ENCODE peak calls at places on chromosome 10, in ten cellular contexts. X is AG09309, H is pancreas, J is fibroblast of lung, K is sigmoid colon, G is heart right ventricle, P is cardiac muscle cell, V is cardiac fibroblast, Z is fibroblast of pulmonary artery, Y is left ventricle myocardium inferior. F is an unnamed sample.

GRCh38 chr10:18651324-18652007 is at the start of gene NSUN6:
- DNase-seq in X (no peak), H (peak), J (peak), K (peak), G (peak), P (peak), V (peak), Z (peak), Y (peak), F (peak)

GRCh38 chr10:77493851-77494788 is 143.5 kb downstream of the KCNMA1 start:
- DNase-seq in X (no peak), H (no peak), J (peak), K (no peak), G (no peak), P (peak), V (peak), Z (peak), Y (no peak), F (no peak)

GRCh38 chr10:62149621-62150020 is 119.0 kb downstream of the RTKN2 start:
- DNase-seq in X (no peak), H (no peak), J (no peak), K (no peak), G (no peak), P (no peak), V (no peak), Z (no peak), Y (no peak), F (no peak)

GRCh38 chr10:50850576-50851340 is 34.7 kb downstream of the A1CF start:
- DNase-seq in X (no peak), H (no peak), J (peak), K (no peak), G (no peak), P (peak), V (peak), Z (peak), Y (no peak), F (no peak)

GRCh38 chr10:80453715-80454525 is at the start of gene TSPAN14:
- DNase-seq in X (no peak), H (peak), J (peak), K (peak), G (peak), P (peak), V (peak), Z (peak), Y (peak), F (peak)

GRCh38 chr10:113576853-113577252 is 24.0 kb downstream of the HABP2 start:
- DNase-seq in X (no peak), H (no peak), J (peak), K (no peak), G (no peak), P (peak), V (peak), Z (peak), Y (no peak), F (no peak)

GRCh38 chr10:48266528-48266927 is 8.0 kb downstream of the FRMPD2 start:
- DNase-seq in X (no peak), H (no peak), J (no peak), K (no peak), G (no peak), P (no peak), V (no peak), Z (no peak), Y (no peak), F (no peak)

GRCh38 chr10:93299606-93300353 is 182.4 kb downstream of the MYOF start:
- DNase-seq in X (peak), H (no peak), J (peak), K (no peak), G (no peak), P (no peak), V (no peak), Z (no peak), Y (no peak), F (no peak)

GRCh38 chr10:24998044-24998443 is 17.9 kb downstream of the ENKUR start:
- DNase-seq in X (no peak), H (no peak), J (no peak), K (no peak), G (no peak), P (no peak), V (no peak), Z (no peak), Y (no peak), F (no peak)

GRCh38 chr10:101055416-101055815 is 6.4 kb upstream of the KAZALD1 start:
- DNase-seq in X (no peak), H (no peak), J (no peak), K (no peak), G (no peak), P (no peak), V (no peak), Z (no peak), Y (no peak), F (no peak)
- TF ChIP-seq CTCF in X (peak), H (no peak), J (no peak), K (no peak), G (no peak), P (peak), V (no peak), Z (no peak), Y (no peak), F (no peak)

GRCh38 chr10:127198307-127198706 is 1.9 kb upstream of the INSYN2A start:
- DNase-seq in X (no peak), H (no peak), J (no peak), K (no peak), G (no peak), P (no peak), V (no peak), Z (no peak), Y (no peak), F (no peak)
- TF ChIP-seq CTCF in X (peak), H (no peak), J (no peak), K (no peak), G (no peak), P (no peak), V (no peak), Z (peak), Y (peak), F (no peak)

GRCh38 chr10:23079700-23080099 is 15.7 kb upstream of the MSRB2 start:
- DNase-seq in X (no peak), H (no peak), J (no peak), K (no peak), G (no peak), P (no peak), V (no peak), Z (no peak), Y (no peak), F (no peak)

GRCh38 chr10:23081156-23081833 is 14.1 kb upstream of the MSRB2 start:
- DNase-seq in X (no peak), H (no peak), J (peak), K (peak), G (no peak), P (peak), V (peak), Z (no peak), Y (no peak), F (no peak)

GRCh38 chr10:23080211-23080724 is 15.1 kb upstream of the MSRB2 start:
- DNase-seq in X (no peak), H (no peak), J (no peak), K (no peak), G (no peak), P (no peak), V (no peak), Z (no peak), Y (no peak), F (no peak)

GRCh38 chr10:23078114-23078513 is 17.3 kb upstream of the MSRB2 start:
- DNase-seq in X (no peak), H (no peak), J (no peak), K (no peak), G (no peak), P (no peak), V (no peak), Z (no peak), Y (no peak), F (no peak)

GRCh38 chr10:23081891-23082290 is 13.5 kb upstream of the MSRB2 start:
- DNase-seq in X (no peak), H (no peak), J (no peak), K (no peak), G (no peak), P (peak), V (peak), Z (peak), Y (no peak), F (no peak)
- TF ChIP-seq CTCF in X (peak), H (no peak), J (peak), K (no peak), G (no peak), P (peak), V (peak), Z (peak), Y (peak), F (no peak)

GRCh38 chr10:71269301-71270288 is 49.5 kb upstream of the SLC29A3 start:
- DNase-seq in X (no peak), H (no peak), J (peak), K (no peak), G (peak), P (peak), V (peak), Z (peak), Y (peak), F (no peak)

GRCh38 chr10:71266918-71267442 is 52.1 kb upstream of the SLC29A3 start:
- DNase-seq in X (no peak), H (no peak), J (no peak), K (no peak), G (no peak), P (no peak), V (no peak), Z (no peak), Y (no peak), F (no peak)

GRCh38 chr10:71268751-71269150 is 50.3 kb upstream of the SLC29A3 start:
- DNase-seq in X (no peak), H (no peak), J (peak), K (no peak), G (peak), P (no peak), V (no peak), Z (no peak), Y (peak), F (no peak)

GRCh38 chr10:71267508-71268240 is 51.4 kb upstream of the SLC29A3 start:
- DNase-seq in X (no peak), H (no peak), J (no peak), K (no peak), G (no peak), P (no peak), V (no peak), Z (no peak), Y (no peak), F (no peak)

GRCh38 chr10:71268247-71268691 is 50.8 kb upstream of the SLC29A3 start:
- DNase-seq in X (no peak), H (no peak), J (peak), K (no peak), G (no peak), P (peak), V (peak), Z (peak), Y (no peak), F (no peak)
- TF ChIP-seq CTCF in X (peak), H (no peak), J (peak), K (peak), G (peak), P (peak), V (peak), Z (peak), Y (peak), F (no peak)

DNA sequence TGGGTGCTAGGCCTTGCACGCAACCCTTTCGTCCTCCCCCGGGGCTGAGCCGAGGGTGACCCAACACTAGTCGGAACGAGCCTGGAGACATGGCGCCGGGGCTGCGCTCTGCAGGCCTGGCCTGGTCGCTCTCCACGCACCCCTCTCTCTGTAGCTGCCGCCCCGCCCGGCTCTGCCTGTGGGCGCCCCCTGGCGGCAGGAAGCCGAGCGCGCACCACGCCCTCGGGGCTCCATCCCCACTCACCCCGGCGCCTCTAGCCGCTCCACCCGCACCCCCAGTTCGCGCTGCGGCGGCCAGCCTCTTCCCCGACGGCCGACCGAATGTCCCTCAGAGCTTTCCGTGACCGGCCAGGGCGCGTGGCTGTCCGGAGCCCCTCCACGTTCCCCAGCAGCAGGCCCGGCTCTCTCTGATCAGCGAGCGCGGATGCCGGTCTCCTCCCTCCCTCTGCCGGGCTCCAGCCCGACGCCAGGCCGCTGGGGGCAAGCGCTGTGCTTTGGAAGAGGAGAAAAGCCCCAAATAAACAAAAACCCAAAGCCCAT is 29.1 kb upstream of the KCNK18 start:
- DNase-seq in X (no peak), H (peak), J (peak), K (peak), G (peak), P (peak), V (peak), Z (peak), Y (peak), F (peak)
- TF ChIP-seq CTCF in X (peak), H (peak), J (peak), K (peak), G (peak), P (peak), V (peak), Z (peak), Y (peak), F (peak)

DNA sequence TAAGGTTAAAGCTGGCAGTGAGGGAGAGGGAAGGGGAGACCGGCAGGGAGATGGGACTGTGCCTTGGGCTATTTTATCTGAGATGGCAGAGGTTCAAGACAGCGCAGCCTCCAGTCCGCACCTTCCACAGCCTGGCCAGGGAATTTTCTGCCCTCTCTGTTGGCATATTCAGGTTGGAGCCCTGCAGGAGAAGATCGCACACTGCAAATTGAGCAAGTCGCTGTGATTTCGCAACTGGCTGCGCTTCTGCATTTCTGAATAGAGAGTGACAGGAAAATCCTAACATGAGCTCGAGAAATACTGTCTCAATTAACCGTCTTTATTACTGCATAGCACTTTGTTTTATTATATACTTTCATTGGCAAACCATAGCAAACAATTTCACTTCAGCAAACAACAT is 238.8 kb upstream of the GPR26 start:
- DNase-seq in X (no peak), H (no peak), J (no peak), K (no peak), G (no peak), P (no peak), V (no peak), Z (no peak), Y (no peak), F (no peak)
- TF ChIP-seq CTCF in X (no peak), H (no peak), J (no peak), K (no peak), G (no peak), P (no peak), V (no peak), Z (no peak), Y (no peak), F (no peak)

DNA sequence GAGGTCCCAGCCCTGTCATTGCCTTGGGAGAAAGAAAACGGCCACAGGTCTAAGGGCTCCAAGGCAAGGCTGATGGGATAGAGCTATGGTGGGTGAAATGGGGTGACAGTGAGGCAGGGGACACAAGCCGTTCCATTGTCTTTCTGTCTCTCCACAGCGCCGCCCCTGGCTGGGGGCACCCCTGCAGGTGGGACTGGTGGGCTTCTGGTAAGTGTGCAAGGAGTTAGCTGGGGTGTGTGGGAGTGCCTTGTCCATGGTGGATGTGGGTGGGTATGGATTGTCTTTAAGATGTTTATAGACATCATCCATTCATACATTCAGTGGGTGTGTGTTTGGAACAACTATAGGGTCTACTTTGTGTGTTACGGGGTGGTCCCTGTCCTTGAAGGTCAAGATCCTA is 7.5 kb downstream of the SFXN3 start:
- DNase-seq in X (no peak), H (no peak), J (no peak), K (no peak), G (no peak), P (no peak), V (no peak), Z (no peak), Y (no peak), F (no peak)
- TF ChIP-seq CTCF in X (no peak), H (no peak), J (no peak), K (no peak), G (no peak), P (no peak), V (no peak), Z (no peak), Y (no peak), F (no peak)

GRCh38 chr10:102675887-102676616 is 31.8 kb downstream of the TRIM8 start:
- DNase-seq in X (peak), H (peak), J (peak), K (peak), G (no peak), P (peak), V (peak), Z (peak), Y (no peak), F (no peak)
- TF ChIP-seq CTCF in X (no peak), H (no peak), J (no peak), K (no peak), G (no peak), P (no peak), V (no peak), Z (no peak), Y (no peak), F (no peak)

GRCh38 chr10:59129867-59130266 is 46.6 kb upstream of the PHYHIPL start:
- DNase-seq in X (no peak), H (no peak), J (no peak), K (no peak), G (no peak), P (no peak), V (no peak), Z (no peak), Y (no peak), F (no peak)

GRCh38 chr10:59126277-59126676 is 50.2 kb upstream of the PHYHIPL start:
- DNase-seq in X (no peak), H (no peak), J (no peak), K (no peak), G (no peak), P (peak), V (no peak), Z (no peak), Y (no peak), F (no peak)

GRCh38 chr10:59126992-59127391 is 49.5 kb upstream of the PHYHIPL start:
- DNase-seq in X (no peak), H (no peak), J (no peak), K (no peak), G (no peak), P (no peak), V (no peak), Z (no peak), Y (no peak), F (no peak)

GRCh38 chr10:59131673-59132072 is 44.8 kb upstream of the PHYHIPL start:
- DNase-seq in X (no peak), H (no peak), J (no peak), K (no peak), G (no peak), P (no peak), V (no peak), Z (no peak), Y (no peak), F (no peak)

GRCh38 chr10:59127991-59128390 is 48.5 kb upstream of the PHYHIPL start:
- DNase-seq in X (no peak), H (no peak), J (no peak), K (no peak), G (no peak), P (no peak), V (no peak), Z (no peak), Y (no peak), F (no peak)
- TF ChIP-seq CTCF in X (no peak), H (no peak), J (no peak), K (no peak), G (no peak), P (no peak), V (no peak), Z (no peak), Y (no peak), F (no peak)

F was measured in natural killer cell.